ENCODE peak calls at places on chromosomes 5 and 9, in six cellular contexts. One of them, this sample, is unnamed.

GRCh38 chr9:100511205-100511604 is 38.3 kb downstream of the TMEFF1 start:
- DNase-seq in Peyer's patch: no peak
- DNase-seq in ELR: no peak
- DNase-seq in sigmoid colon: no peak
- DNase-seq in endodermal cell: no peak
- DNase-seq in gastrocnemius medialis: no peak
- DNase-seq in this sample: no peak

GRCh38 chr9:86637515-86637914 is 283.3 kb upstream of the TUT7 start:
- DNase-seq in Peyer's patch: no peak
- DNase-seq in ELR: peak; percentile 28
- DNase-seq in sigmoid colon: no peak
- DNase-seq in endodermal cell: peak; percentile 93
- DNase-seq in gastrocnemius medialis: no peak
- DNase-seq in this sample: no peak

GRCh38 chr5:82537646-82538306 is 259.6 kb upstream of the RPS23 start:
- DNase-seq in Peyer's patch: no peak
- DNase-seq in ELR: no peak
- DNase-seq in sigmoid colon: no peak
- DNase-seq in endodermal cell: no peak
- DNase-seq in gastrocnemius medialis: no peak
- DNase-seq in this sample: no peak

GRCh38 chr5:141760753-141761152 is 78.7 kb upstream of the ARAP3 start:
- DNase-seq in Peyer's patch: no peak
- DNase-seq in ELR: no peak
- DNase-seq in sigmoid colon: no peak
- DNase-seq in endodermal cell: no peak
- DNase-seq in gastrocnemius medialis: no peak
- DNase-seq in this sample: no peak

GRCh38 chr9:77455312-77455927 is 192.7 kb downstream of the GNA14 start:
- DNase-seq in Peyer's patch: peak; percentile 78
- DNase-seq in ELR: peak; percentile 66
- DNase-seq in sigmoid colon: no peak
- DNase-seq in endodermal cell: peak; percentile 79
- DNase-seq in gastrocnemius medialis: no peak
- DNase-seq in this sample: no peak

GRCh38 chr9:115924669-115924987 is 229.0 kb upstream of the PAPPA start:
- DNase-seq in Peyer's patch: no peak
- DNase-seq in ELR: no peak
- DNase-seq in sigmoid colon: no peak
- DNase-seq in endodermal cell: no peak
- DNase-seq in gastrocnemius medialis: no peak
- DNase-seq in this sample: no peak

GRCh38 chr5:141492168-141492885 is 3.4 kb downstream of the PCDHGC5 start:
- DNase-seq in Peyer's patch: no peak
- DNase-seq in ELR: no peak
- DNase-seq in sigmoid colon: peak; percentile 56
- DNase-seq in endodermal cell: peak; percentile 78
- DNase-seq in gastrocnemius medialis: no peak
- DNase-seq in this sample: no peak

GRCh38 chr5:146203872-146204192 is 427 bp downstream of the RBM27 start:
- DNase-seq in Peyer's patch: no peak
- DNase-seq in ELR: no peak
- DNase-seq in sigmoid colon: no peak
- DNase-seq in endodermal cell: no peak
- DNase-seq in gastrocnemius medialis: no peak
- DNase-seq in this sample: no peak

GRCh38 chr5:129228577-129228976 is 134.0 kb downstream of the ISOC1 start:
- DNase-seq in Peyer's patch: no peak
- DNase-seq in ELR: no peak
- DNase-seq in sigmoid colon: no peak
- DNase-seq in endodermal cell: no peak
- DNase-seq in gastrocnemius medialis: no peak
- DNase-seq in this sample: no peak

GRCh38 chr5:133285583-133286021 is 233.8 kb downstream of the HSPA4 start:
- DNase-seq in Peyer's patch: peak; percentile 59
- DNase-seq in ELR: peak; percentile 56
- DNase-seq in sigmoid colon: no peak
- DNase-seq in endodermal cell: no peak
- DNase-seq in gastrocnemius medialis: peak; percentile 98
- DNase-seq in this sample: no peak

GRCh38 chr5:128777052-128777451 is 188.2 kb upstream of the SLC27A6 start:
- DNase-seq in Peyer's patch: no peak
- DNase-seq in ELR: peak; percentile 55
- DNase-seq in sigmoid colon: no peak
- DNase-seq in endodermal cell: no peak
- DNase-seq in gastrocnemius medialis: no peak
- DNase-seq in this sample: no peak

GRCh38 chr5:56480305-56481146 is 247.4 kb upstream of the ANKRD55 start:
- DNase-seq in Peyer's patch: peak; percentile 68
- DNase-seq in ELR: peak; percentile 62
- DNase-seq in sigmoid colon: peak; percentile 78
- DNase-seq in endodermal cell: peak; percentile 83
- DNase-seq in gastrocnemius medialis: peak; percentile 16
- DNase-seq in this sample: no peak

GRCh38 chr5:14016549-14016948 is 72.1 kb upstream of the DNAH5 start:
- DNase-seq in Peyer's patch: no peak
- DNase-seq in ELR: no peak
- DNase-seq in sigmoid colon: no peak
- DNase-seq in endodermal cell: no peak
- DNase-seq in gastrocnemius medialis: no peak
- DNase-seq in this sample: no peak

This sample was measured in chondrocyte.